ENCODE peak calls at places on chromosomes 1 and 21, in nine cellular contexts. Q, O, G, W, B, D, N, T and P are unnamed samples.

GRCh38 chr1:111620412-111620971 is 903 bp downstream of the RAP1A start:
- DNase-seq in Q (no peak), O (peak), G (no peak), W (no peak), B (peak), D (no peak), N (no peak), T (no peak), P (no peak)

GRCh38 chr1:205505791-205506190 is 1.3 kb downstream of the CDK18 start:
- DNase-seq in Q (peak), O (peak), G (peak), W (no peak), B (peak), D (peak), N (no peak), T (peak), P (peak)

GRCh38 chr1:100077525-100077924 is 55.2 kb downstream of the SASS6 start:
- DNase-seq in Q (no peak), O (no peak), G (peak), W (no peak), B (no peak), D (no peak), N (peak), T (no peak), P (no peak)

GRCh38 chr1:230542054-230542453 is 100.2 kb upstream of the COG2 start:
- DNase-seq in Q (no peak), O (no peak), G (peak), W (no peak), B (no peak), D (no peak), N (peak), T (no peak), P (no peak)

GRCh38 chr1:59333626-59334277 is 36.9 kb downstream of the FGGY start:
- DNase-seq in Q (no peak), O (peak), G (no peak), W (no peak), B (no peak), D (no peak), N (no peak), T (no peak), P (no peak)

GRCh38 chr1:160550572-160551034 is 27.5 kb upstream of the SLAMF6 start:
- DNase-seq in Q (peak), O (no peak), G (no peak), W (no peak), B (no peak), D (no peak), N (no peak), T (peak), P (no peak)

GRCh38 chr1:20538227-20538626 is 14.1 kb upstream of the FAM43B start:
- DNase-seq in Q (no peak), O (no peak), G (no peak), W (no peak), B (no peak), D (no peak), N (no peak), T (no peak), P (no peak)

GRCh38 chr1:240468616-240469015 is 143.3 kb downstream of the GREM2 start:
- DNase-seq in Q (no peak), O (peak), G (no peak), W (no peak), B (no peak), D (no peak), N (peak), T (no peak), P (no peak)

GRCh38 chr1:211632808-211633522 is 42.5 kb downstream of the NEK2 start:
- DNase-seq in Q (peak), O (peak), G (peak), W (no peak), B (no peak), D (peak), N (peak), T (no peak), P (peak)

GRCh38 chr1:17314491-17314971 is 6.5 kb downstream of the PADI4 start:
- DNase-seq in Q (no peak), O (peak), G (no peak), W (no peak), B (no peak), D (no peak), N (peak), T (no peak), P (no peak)

GRCh38 chr1:151024540-151025146 is 11.7 kb upstream of the BNIPL start:
- DNase-seq in Q (peak), O (peak), G (peak), W (no peak), B (peak), D (peak), N (peak), T (peak), P (peak)

GRCh38 chr1:89762431-89762800 is 58.4 kb upstream of the LRRC8D start:
- DNase-seq in Q (no peak), O (no peak), G (peak), W (no peak), B (peak), D (no peak), N (no peak), T (no peak), P (peak)

GRCh38 chr1:89763649-89763986 is 57.2 kb upstream of the LRRC8D start:
- DNase-seq in Q (no peak), O (no peak), G (no peak), W (no peak), B (no peak), D (no peak), N (no peak), T (no peak), P (no peak)

GRCh38 chr1:89762801-89763648 is 57.8 kb upstream of the LRRC8D start:
- DNase-seq in Q (peak), O (peak), G (peak), W (peak), B (peak), D (peak), N (peak), T (peak), P (peak)

GRCh38 chr1:89760496-89760895 is 60.3 kb upstream of the LRRC8D start:
- DNase-seq in Q (no peak), O (no peak), G (no peak), W (no peak), B (no peak), D (no peak), N (peak), T (no peak), P (no peak)

GRCh38 chr1:89761901-89762300 is 58.9 kb upstream of the LRRC8D start:
- DNase-seq in Q (no peak), O (no peak), G (peak), W (no peak), B (no peak), D (no peak), N (no peak), T (no peak), P (no peak)
- H3K4me3 ChIP-seq in Q (no peak), O (no peak), G (no peak), W (no peak), B (no peak), D (peak), N (no peak), T (no peak), P (no peak)

GRCh38 chr1:28509705-28510349 is 4.0 kb downstream of the RCC1 start:
- DNase-seq in Q (no peak), O (no peak), G (peak), W (no peak), B (no peak), D (no peak), N (no peak), T (peak), P (no peak)
- H3K4me3 ChIP-seq in Q (peak), O (peak), G (peak), W (peak), B (no peak), D (no peak), N (peak), T (peak), P (no peak)

GRCh38 chr1:8302181-8302681 is 15.7 kb upstream of the SLC45A1 start:
- DNase-seq in Q (no peak), O (no peak), G (peak), W (no peak), B (no peak), D (no peak), N (no peak), T (no peak), P (no peak)
- H3K4me3 ChIP-seq in Q (no peak), O (no peak), G (no peak), W (no peak), B (no peak), D (no peak), N (no peak), T (no peak), P (no peak)

GRCh38 chr21:45108034-45108790 is 33.8 kb downstream of the ADARB1 start:
- DNase-seq in Q (no peak), O (no peak), G (no peak), W (no peak), B (no peak), D (no peak), N (no peak), T (no peak), P (no peak)

GRCh38 chr21:45102391-45102932 is 28.1 kb downstream of the ADARB1 start:
- DNase-seq in Q (no peak), O (peak), G (peak), W (peak), B (peak), D (no peak), N (peak), T (no peak), P (no peak)

GRCh38 chr21:45103966-45104520 is 29.7 kb downstream of the ADARB1 start:
- DNase-seq in Q (no peak), O (no peak), G (no peak), W (no peak), B (no peak), D (no peak), N (no peak), T (no peak), P (no peak)

GRCh38 chr21:45105906-45106485 is 31.6 kb downstream of the ADARB1 start:
- DNase-seq in Q (no peak), O (no peak), G (no peak), W (peak), B (no peak), D (no peak), N (no peak), T (no peak), P (no peak)

DNA sequence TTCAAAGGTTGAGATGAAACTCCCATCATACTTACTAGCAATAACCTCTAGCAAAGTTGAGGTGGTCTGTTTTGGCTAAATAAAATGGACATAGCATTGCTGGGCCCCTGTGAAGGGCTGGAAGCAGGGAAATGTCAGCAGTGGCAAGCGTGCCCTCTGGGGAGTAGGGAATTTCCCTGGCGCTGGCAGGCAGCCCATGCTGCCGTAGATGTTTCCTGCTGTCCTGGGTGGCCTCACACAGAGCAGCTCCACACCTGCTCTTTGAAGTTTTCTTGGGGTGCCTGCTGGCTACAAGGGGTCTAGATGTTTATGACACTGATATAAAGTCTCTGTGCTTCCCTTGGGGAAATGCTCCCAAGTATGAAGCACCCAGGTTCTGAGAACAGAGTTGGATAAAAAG is 30.2 kb downstream of the ADARB1 start:
- DNase-seq in Q (no peak), O (no peak), G (no peak), W (no peak), B (peak), D (peak), N (peak), T (no peak), P (peak)
- H3K4me3 ChIP-seq in Q (no peak), O (no peak), G (no peak), W (peak), B (no peak), D (no peak), N (no peak), T (no peak), P (no peak)